ENCODE peak calls at places on chromosomes 6 and 20, in four cellular contexts. One of them, this sample, is unnamed.

GRCh38 chr20:36167826-36168634 is 13.5 kb downstream of the EPB41L1 start:
- DNase-seq in WTC11: no peak
- DNase-seq in H1: no peak
- DNase-seq in SK-N-SH: no peak
- DNase-seq in this sample: peak

GRCh38 chr20:46592580-46593362 is 42.3 kb upstream of the OCSTAMP start:
- DNase-seq in WTC11: peak
- DNase-seq in H1: no peak
- DNase-seq in SK-N-SH: no peak
- DNase-seq in this sample: no peak

GRCh38 chr6:137247724-137248123 is 28.5 kb upstream of the IFNGR1 start:
- DNase-seq in WTC11: no peak
- DNase-seq in H1: no peak
- DNase-seq in SK-N-SH: no peak
- DNase-seq in this sample: no peak

GRCh38 chr20:2283706-2284423 is 11.9 kb upstream of the TGM3 start:
- DNase-seq in WTC11: no peak
- DNase-seq in H1: no peak
- DNase-seq in SK-N-SH: no peak
- DNase-seq in this sample: no peak

GRCh38 chr20:17806739-17807441 is 107.1 kb downstream of the BANF2 start:
- DNase-seq in WTC11: peak
- DNase-seq in H1: peak
- DNase-seq in SK-N-SH: peak
- DNase-seq in this sample: peak

GRCh38 chr6:106165885-106166485 is 79.8 kb downstream of the PRDM1 start:
- DNase-seq in WTC11: no peak
- DNase-seq in H1: no peak
- DNase-seq in SK-N-SH: no peak
- DNase-seq in this sample: no peak

GRCh38 chr6:73743556-73743955 is 47.6 kb downstream of the CD109 start:
- DNase-seq in WTC11: no peak
- DNase-seq in H1: no peak
- DNase-seq in SK-N-SH: no peak
- DNase-seq in this sample: no peak

GRCh38 chr6:166905013-166905412 is 51.3 kb downstream of the RNASET2 start:
- DNase-seq in WTC11: no peak
- DNase-seq in H1: no peak
- DNase-seq in SK-N-SH: no peak
- DNase-seq in this sample: no peak

GRCh38 chr6:74925683-74926082 is 280.2 kb downstream of the COL12A1 start:
- DNase-seq in WTC11: no peak
- DNase-seq in H1: no peak
- DNase-seq in SK-N-SH: no peak
- DNase-seq in this sample: no peak

GRCh38 chr6:11275598-11275997 is 43.1 kb upstream of the NEDD9 start:
- DNase-seq in WTC11: no peak
- DNase-seq in H1: no peak
- DNase-seq in SK-N-SH: no peak
- DNase-seq in this sample: no peak

GRCh38 chr20:60408435-60408834 is 450.2 kb downstream of the CDH26 start:
- DNase-seq in WTC11: no peak
- DNase-seq in H1: no peak
- DNase-seq in SK-N-SH: no peak
- DNase-seq in this sample: no peak

GRCh38 chr20:46979603-46980241 is 85.1 kb downstream of the EYA2 start:
- DNase-seq in WTC11: no peak
- DNase-seq in H1: no peak
- DNase-seq in SK-N-SH: no peak
- DNase-seq in this sample: no peak

GRCh38 chr6:23349521-23350147 is 776.4 kb upstream of the NRSN1 start:
- DNase-seq in WTC11: no peak
- DNase-seq in H1: no peak
- DNase-seq in SK-N-SH: peak
- DNase-seq in this sample: no peak

GRCh38 chr6:138480279-138480949 is 18.9 kb downstream of the NHSL1 start:
- DNase-seq in WTC11: no peak
- DNase-seq in H1: no peak
- DNase-seq in SK-N-SH: no peak
- DNase-seq in this sample: no peak

DNA sequence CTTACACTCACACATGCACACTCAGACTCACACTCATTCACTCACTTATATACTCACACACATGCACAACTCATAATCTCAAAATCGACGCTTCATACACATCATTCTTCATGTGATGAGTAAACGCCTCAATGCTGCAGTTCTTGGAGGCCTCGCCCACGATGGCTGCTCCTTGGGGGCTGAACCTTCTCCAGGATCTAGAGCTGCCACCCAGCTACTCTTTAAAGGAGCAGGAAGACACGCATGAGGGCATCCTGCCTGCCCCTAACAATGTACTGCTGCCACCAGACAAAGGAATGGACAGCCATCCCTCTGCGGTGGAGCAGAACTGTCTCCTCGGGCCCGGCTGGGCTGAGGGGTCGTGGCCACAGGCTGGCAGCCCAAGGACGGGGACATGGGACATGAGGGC is 35.4 kb downstream of the SUN5 start:
- DNase-seq in WTC11: peak
- DNase-seq in H1: no peak
- DNase-seq in SK-N-SH: no peak
- DNase-seq in this sample: no peak
- TF ChIP-seq TEAD4 in WTC11: no peak
- TF ChIP-seq TEAD4 in H1: no peak
- TF ChIP-seq TEAD4 in SK-N-SH: no peak
- TF ChIP-seq TEAD4 in this sample: no peak

GRCh38 chr6:47932575-47932974 is 150.7 kb downstream of the OPN5 start:
- DNase-seq in WTC11: no peak
- DNase-seq in H1: no peak
- DNase-seq in SK-N-SH: no peak
- DNase-seq in this sample: no peak

GRCh38 chr6:47938411-47938810 is 156.6 kb downstream of the OPN5 start:
- DNase-seq in WTC11: no peak
- DNase-seq in H1: no peak
- DNase-seq in SK-N-SH: no peak
- DNase-seq in this sample: no peak

GRCh38 chr6:47934023-47934422 is 152.2 kb downstream of the OPN5 start:
- DNase-seq in WTC11: peak
- DNase-seq in H1: no peak
- DNase-seq in SK-N-SH: no peak
- DNase-seq in this sample: no peak

DNA sequence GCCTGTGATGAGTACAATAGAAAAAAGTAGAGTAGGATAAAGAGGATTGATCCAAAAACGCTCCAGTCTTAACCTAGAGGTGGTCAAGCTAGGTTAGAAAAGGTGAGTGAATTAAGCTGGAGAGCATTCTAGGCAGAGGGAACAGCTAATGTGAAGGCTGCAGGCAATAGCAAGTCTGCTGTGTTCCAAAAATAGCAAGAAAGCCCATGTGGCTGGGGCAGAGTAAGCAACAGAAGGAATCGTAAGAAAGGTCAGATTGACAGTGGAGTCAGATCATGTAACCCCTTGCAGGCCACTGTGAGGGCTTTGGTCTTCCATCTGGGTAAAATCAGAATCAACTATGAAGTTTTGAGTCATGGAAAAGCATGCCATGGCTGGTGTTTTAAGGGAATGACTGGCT is 155.0 kb downstream of the OPN5 start:
- DNase-seq in WTC11: no peak
- DNase-seq in H1: no peak
- DNase-seq in SK-N-SH: no peak
- DNase-seq in this sample: no peak
- TF ChIP-seq TEAD4 in WTC11: no peak
- TF ChIP-seq TEAD4 in H1: no peak
- TF ChIP-seq TEAD4 in SK-N-SH: no peak
- TF ChIP-seq TEAD4 in this sample: no peak

GRCh38 chr6:31727717-31728671 is 1.1 kb downstream of the DDAH2 start:
- DNase-seq in WTC11: no peak
- DNase-seq in H1: no peak
- DNase-seq in SK-N-SH: no peak
- DNase-seq in this sample: no peak
- TF ChIP-seq TEAD4 in WTC11: no peak
- TF ChIP-seq TEAD4 in H1: no peak
- TF ChIP-seq TEAD4 in SK-N-SH: no peak
- TF ChIP-seq TEAD4 in this sample: no peak

GRCh38 chr6:117933471-117933870 is 26.4 kb downstream of the SLC35F1 start:
- DNase-seq in WTC11: no peak
- DNase-seq in H1: no peak
- DNase-seq in SK-N-SH: no peak
- DNase-seq in this sample: no peak
- TF ChIP-seq TEAD4 in WTC11: no peak
- TF ChIP-seq TEAD4 in H1: no peak
- TF ChIP-seq TEAD4 in SK-N-SH: no peak
- TF ChIP-seq TEAD4 in this sample: no peak